ENCODE peak calls at places on chromosomes 1 and 21, in six cellular contexts. D, I, U, Q, V and A are unnamed samples.

GRCh38 chr21:42607525-42608102 is 45.8 kb upstream of the PDE9A start:
- DNase-seq in V (no peak), Q (no peak), I (no peak), U (no peak), D (no peak), A (no peak)

GRCh38 chr1:196324345-196324744 is 283.9 kb downstream of the KCNT2 start:
- DNase-seq in I (no peak), D (peak), U (no peak), V (no peak), Q (no peak), A (no peak)

GRCh38 chr1:203512830-203513578 is 19.1 kb downstream of the OPTC start:
- DNase-seq in Q (peak), D (peak), V (peak), U (peak), I (no peak), A (peak)

GRCh38 chr1:172753964-172754363 is 95.1 kb downstream of the FASLG start:
- DNase-seq in U (no peak), V (no peak), D (no peak), I (no peak), Q (no peak), A (no peak)

GRCh38 chr1:86150553-86151055 is 6.0 kb downstream of the COL24A1 start:
- DNase-seq in I (no peak), U (peak), D (no peak), V (no peak), Q (no peak), A (peak)

GRCh38 chr1:235902638-235903542 is 36.2 kb upstream of the LYST start:
- DNase-seq in Q (no peak), V (no peak), D (peak), I (peak), U (peak), A (peak)

GRCh38 chr1:45010855-45011811 is at the start of gene HECTD3:
- DNase-seq in Q (peak), V (peak), U (peak), D (peak), I (peak), A (peak)

GRCh38 chr21:33286600-33287456 is 20.7 kb downstream of the IL10RB start:
- DNase-seq in I (peak), V (no peak), Q (peak), U (peak), D (peak), A (peak)

GRCh38 chr1:15919316-15919715 is 56.6 kb downstream of the ZBTB17 start:
- DNase-seq in V (peak), D (peak), Q (peak), I (no peak), U (peak), A (peak)

GRCh38 chr21:39118604-39119215 is 64.5 kb downstream of the PSMG1 start:
- DNase-seq in Q (no peak), D (no peak), V (no peak), U (no peak), I (no peak), A (no peak)

GRCh38 chr1:160375788-160376524 is 9.1 kb downstream of the NHLH1 start:
- DNase-seq in V (peak), D (no peak), Q (no peak), U (peak), I (no peak), A (peak)

GRCh38 chr1:78755986-78756385 is 106.4 kb downstream of the IFI44 start:
- DNase-seq in Q (no peak), U (no peak), I (no peak), D (no peak), V (no peak), A (no peak)

GRCh38 chr1:231199868-231200267 is 38.0 kb downstream of the TRIM67 start:
- DNase-seq in U (no peak), I (no peak), D (no peak), V (no peak), Q (no peak), A (no peak)

GRCh38 chr1:147169171-147169570 is 3.1 kb downstream of the PRKAB2 start:
- DNase-seq in D (no peak), V (no peak), I (no peak), Q (no peak), U (peak), A (peak)

GRCh38 chr1:17161926-17162800 is 42.8 kb upstream of the PADI1 start:
- DNase-seq in D (no peak), Q (no peak), V (no peak), I (no peak), U (no peak), A (no peak)

GRCh38 chr1:209850342-209850979 is 22.7 kb downstream of the UTP25 start:
- DNase-seq in I (no peak), Q (no peak), D (peak), V (peak), U (peak), A (peak)

GRCh38 chr21:25970254-25970930 is 200.2 kb downstream of the APP start:
- DNase-seq in I (no peak), D (peak), Q (no peak), V (no peak), U (no peak), A (peak)

GRCh38 chr1:231248778-231249177 is 7.8 kb downstream of the GNPAT start:
- DNase-seq in D (peak), U (no peak), V (no peak), Q (no peak), I (no peak), A (no peak)

GRCh38 chr1:214445846-214446614 is 105.4 kb downstream of the PTPN14 start:
- DNase-seq in U (peak), V (no peak), D (peak), I (no peak), Q (peak), A (peak)

GRCh38 chr1:37764888-37765441 is at the start of gene EPHA10:
- DNase-seq in I (peak), Q (no peak), U (no peak), V (no peak), D (no peak), A (no peak)

GRCh38 chr1:79396901-79397300 is 390.4 kb upstream of the ADGRL4 start:
- DNase-seq in Q (no peak), D (no peak), U (no peak), I (no peak), V (no peak), A (no peak)

GRCh38 chr1:17745564-17745955 is 9.6 kb upstream of the ACTL8 start:
- DNase-seq in I (no peak), V (no peak), Q (no peak), D (no peak), U (no peak), A (no peak)

GRCh38 chr1:67860776-67861175 is 27.5 kb upstream of the GNG12 start:
- DNase-seq in I (no peak), D (no peak), U (no peak), V (no peak), Q (no peak), A (no peak)

GRCh38 chr1:89995595-89996397 is 886 bp downstream of the ZNF326 start:
- DNase-seq in I (no peak), Q (no peak), D (peak), U (peak), V (no peak), A (no peak)

GRCh38 chr1:109622103-109622892 is 2.7 kb downstream of the AMPD2 start:
- DNase-seq in U (no peak), I (no peak), Q (no peak), D (no peak), V (no peak), A (no peak)

GRCh38 chr1:176543360-176544136 is 80.6 kb downstream of the PAPPA2 start:
- DNase-seq in Q (no peak), U (no peak), I (no peak), V (no peak), D (no peak), A (no peak)

GRCh38 chr1:68293609-68294353 is 61.5 kb upstream of the WLS start:
- DNase-seq in Q (no peak), D (no peak), V (no peak), I (no peak), U (peak), A (peak)

GRCh38 chr1:225253784-225254183 is 174.1 kb downstream of the LBR start:
- DNase-seq in D (peak), Q (no peak), U (peak), I (no peak), V (no peak), A (peak)

GRCh38 chr1:200733907-200734306 is 4.8 kb upstream of the CAMSAP2 start:
- DNase-seq in I (no peak), Q (no peak), D (peak), V (no peak), U (peak), A (peak)

GRCh38 chr1:101996830-101997485 is at the start of gene OLFM3:
- DNase-seq in V (peak), U (peak), D (no peak), Q (no peak), I (no peak), A (no peak)

GRCh38 chr1:177585492-177586220 is 384.2 kb downstream of the SEC16B start:
- DNase-seq in Q (no peak), V (no peak), U (no peak), D (peak), I (peak), A (no peak)

GRCh38 chr21:43031121-43031624 is 44.5 kb downstream of the CBS start:
- DNase-seq in V (no peak), I (no peak), U (no peak), Q (no peak), D (no peak), A (no peak)

DNA sequence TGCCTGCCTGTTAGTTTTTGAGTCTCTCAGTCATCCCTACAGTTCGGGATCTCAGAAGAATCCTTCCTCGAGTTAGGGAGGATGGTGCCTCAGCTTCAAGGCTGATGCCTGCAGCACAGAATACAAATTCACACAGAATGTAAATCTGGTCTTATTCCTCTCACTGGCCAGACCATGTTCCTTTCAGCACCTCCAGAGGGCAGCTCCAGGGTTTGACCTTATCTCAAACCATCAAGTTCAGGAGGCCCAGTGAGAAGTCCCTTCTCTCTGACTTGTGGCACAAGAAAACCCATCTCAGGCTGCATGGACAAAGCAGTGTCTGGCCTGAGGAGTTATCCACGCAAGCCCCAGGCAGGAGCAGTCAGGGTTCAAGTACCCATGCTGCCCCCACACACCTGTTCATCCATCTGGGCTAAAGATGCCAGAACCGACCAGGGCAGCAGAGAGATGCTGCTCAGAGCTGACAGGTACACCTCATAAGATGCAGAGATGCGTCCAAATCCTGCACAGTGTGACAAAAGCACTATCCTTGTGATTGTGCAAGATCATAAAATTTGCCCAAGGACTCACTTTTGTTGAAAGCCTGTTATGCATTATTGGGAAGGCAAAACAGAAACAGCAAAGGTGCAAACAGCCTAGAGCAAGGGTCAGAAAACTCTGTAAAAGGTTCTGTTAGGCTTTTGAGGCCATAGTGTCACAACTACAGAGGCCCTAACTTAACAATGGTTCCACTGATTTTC is 49.8 kb downstream of the BCAR3 start:
- DNase-seq in I (no peak), D (no peak), V (peak), Q (no peak), U (no peak), A (peak)
- TF ChIP-seq CTCF in I (no peak), D (peak), V (peak), Q (peak), U (no peak), A (no peak)

GRCh38 chr1:229714964-229715603 is 89.0 kb downstream of the URB2 start:
- DNase-seq in V (peak), U (no peak), D (peak), I (peak), Q (no peak), A (peak)
- TF ChIP-seq CTCF in V (peak), U (peak), D (peak), I (peak), Q (peak), A (peak)

GRCh38 chr1:57467825-57468224 is 44.0 kb upstream of the DAB1 start:
- DNase-seq in U (no peak), D (no peak), V (no peak), I (no peak), Q (no peak), A (no peak)
- TF ChIP-seq CTCF in U (no peak), D (no peak), V (no peak), I (no peak), Q (no peak), A (no peak)

GRCh38 chr1:8461341-8462110 is 143.6 kb downstream of the SLC45A1 start:
- DNase-seq in U (no peak), V (no peak), Q (no peak), I (no peak), D (no peak), A (no peak)
- TF ChIP-seq CTCF in U (no peak), V (no peak), Q (no peak), I (no peak), D (no peak), A (no peak)